ENCODE peak calls at places on chromosome 12, in five cellular contexts. One of them, this sample, is unnamed.

GRCh38 chr12:76026643-76027063 is 4.9 kb downstream of the PHLDA1 start:
- DNase-seq in NCI-H345: no peak
- DNase-seq in Kasumi-1: no peak
- DNase-seq in activated gamma-delta T cell: no peak
- DNase-seq in T-helper 2 cell: no peak
- DNase-seq in this sample: no peak

GRCh38 chr12:92828565-92828964 is 100.5 kb downstream of the EEA1 start:
- DNase-seq in NCI-H345: no peak
- DNase-seq in Kasumi-1: no peak
- DNase-seq in activated gamma-delta T cell: no peak
- DNase-seq in T-helper 2 cell: no peak
- DNase-seq in this sample: no peak

GRCh38 chr12:21607701-21608100 is 3.1 kb upstream of the GYS2 start:
- DNase-seq in NCI-H345: no peak
- DNase-seq in Kasumi-1: peak; percentile 39
- DNase-seq in activated gamma-delta T cell: no peak
- DNase-seq in T-helper 2 cell: peak; percentile 4
- DNase-seq in this sample: no peak

GRCh38 chr12:57016348-57016747 is at the start of gene TAC3:
- DNase-seq in NCI-H345: no peak
- DNase-seq in Kasumi-1: no peak
- DNase-seq in activated gamma-delta T cell: no peak
- DNase-seq in T-helper 2 cell: no peak
- DNase-seq in this sample: no peak

GRCh38 chr12:2035421-2036080 is 17.2 kb upstream of the CACNA1C start:
- DNase-seq in NCI-H345: no peak
- DNase-seq in Kasumi-1: peak; percentile 1
- DNase-seq in activated gamma-delta T cell: no peak
- DNase-seq in T-helper 2 cell: no peak
- DNase-seq in this sample: no peak

GRCh38 chr12:92942905-92943304 is 13.8 kb upstream of the EEA1 start:
- DNase-seq in NCI-H345: no peak
- DNase-seq in Kasumi-1: peak; percentile 20
- DNase-seq in activated gamma-delta T cell: no peak
- DNase-seq in T-helper 2 cell: no peak
- DNase-seq in this sample: no peak

GRCh38 chr12:117854339-117855012 is 114.3 kb downstream of the KSR2 start:
- DNase-seq in NCI-H345: peak; percentile 54
- DNase-seq in Kasumi-1: peak; percentile 62
- DNase-seq in activated gamma-delta T cell: no peak
- DNase-seq in T-helper 2 cell: no peak
- DNase-seq in this sample: no peak

GRCh38 chr12:83818888-83819287 is 1093.7 kb downstream of the SLC6A15 start:
- DNase-seq in NCI-H345: no peak
- DNase-seq in Kasumi-1: no peak
- DNase-seq in activated gamma-delta T cell: no peak
- DNase-seq in T-helper 2 cell: no peak
- DNase-seq in this sample: no peak

GRCh38 chr12:65327207-65328076 is 49.0 kb downstream of the MSRB3 start:
- DNase-seq in NCI-H345: no peak
- DNase-seq in Kasumi-1: no peak
- DNase-seq in activated gamma-delta T cell: no peak
- DNase-seq in T-helper 2 cell: no peak
- DNase-seq in this sample: no peak

GRCh38 chr12:57984629-57985151 is 43.3 kb downstream of the ATP23 start:
- DNase-seq in NCI-H345: no peak
- DNase-seq in Kasumi-1: no peak
- DNase-seq in activated gamma-delta T cell: no peak
- DNase-seq in T-helper 2 cell: no peak
- DNase-seq in this sample: no peak

GRCh38 chr12:42496886-42497285 is 92.7 kb downstream of the PRICKLE1 start:
- DNase-seq in NCI-H345: no peak
- DNase-seq in Kasumi-1: no peak
- DNase-seq in activated gamma-delta T cell: no peak
- DNase-seq in T-helper 2 cell: no peak
- DNase-seq in this sample: no peak

GRCh38 chr12:11836282-11836963 is 186.9 kb downstream of the ETV6 start:
- DNase-seq in NCI-H345: peak; percentile 65
- DNase-seq in Kasumi-1: peak; percentile 45
- DNase-seq in activated gamma-delta T cell: no peak
- DNase-seq in T-helper 2 cell: no peak
- DNase-seq in this sample: peak; percentile 45

GRCh38 chr12:66144796-66145754 is 14.5 kb upstream of the LLPH start:
- DNase-seq in NCI-H345: no peak
- DNase-seq in Kasumi-1: peak; percentile 98
- DNase-seq in activated gamma-delta T cell: no peak
- DNase-seq in T-helper 2 cell: no peak
- DNase-seq in this sample: no peak

GRCh38 chr12:121968880-121969279 is 50.5 kb downstream of the CFAP251 start:
- DNase-seq in NCI-H345: no peak
- DNase-seq in Kasumi-1: peak; percentile 69
- DNase-seq in activated gamma-delta T cell: no peak
- DNase-seq in T-helper 2 cell: no peak
- DNase-seq in this sample: no peak

GRCh38 chr12:47277972-47278448 is 198.3 kb upstream of the AMIGO2 start:
- DNase-seq in NCI-H345: no peak
- DNase-seq in Kasumi-1: peak; percentile 68
- DNase-seq in activated gamma-delta T cell: no peak
- DNase-seq in T-helper 2 cell: no peak
- DNase-seq in this sample: no peak

GRCh38 chr12:65586796-65587195 is 237.5 kb upstream of the HMGA2 start:
- DNase-seq in NCI-H345: no peak
- DNase-seq in Kasumi-1: no peak
- DNase-seq in activated gamma-delta T cell: no peak
- DNase-seq in T-helper 2 cell: no peak
- DNase-seq in this sample: no peak

GRCh38 chr12:6843118-6843902 is 2.6 kb downstream of the GNB3 start:
- DNase-seq in NCI-H345: no peak
- DNase-seq in Kasumi-1: no peak
- DNase-seq in activated gamma-delta T cell: no peak
- DNase-seq in T-helper 2 cell: no peak
- DNase-seq in this sample: no peak

GRCh38 chr12:89745286-89745685 is 36.6 kb upstream of the ATP2B1 start:
- DNase-seq in NCI-H345: no peak
- DNase-seq in Kasumi-1: no peak
- DNase-seq in activated gamma-delta T cell: no peak
- DNase-seq in T-helper 2 cell: no peak
- DNase-seq in this sample: no peak

GRCh38 chr12:116528067-116528466 is 31.1 kb upstream of the MAP1LC3B2 start:
- DNase-seq in NCI-H345: no peak
- DNase-seq in Kasumi-1: no peak
- DNase-seq in activated gamma-delta T cell: no peak
- DNase-seq in T-helper 2 cell: no peak
- DNase-seq in this sample: no peak

GRCh38 chr12:51028811-51029146 is 2.6 kb upstream of the SLC11A2 start:
- DNase-seq in NCI-H345: no peak
- DNase-seq in Kasumi-1: no peak
- DNase-seq in activated gamma-delta T cell: no peak
- DNase-seq in T-helper 2 cell: no peak
- DNase-seq in this sample: no peak

GRCh38 chr12:94074970-94075695 is 73.2 kb upstream of the PLXNC1 start:
- DNase-seq in NCI-H345: peak; percentile 30
- DNase-seq in Kasumi-1: peak; percentile 54
- DNase-seq in activated gamma-delta T cell: no peak
- DNase-seq in T-helper 2 cell: no peak
- DNase-seq in this sample: no peak